ENCODE peak calls at places on chromosomes 16 and 17, in six cellular contexts. J is GM10248, M is EL, X is esophagus muscularis mucosa, R is esophagus squamous epithelium, N is kidney glomerular epithelial cell. C is an unnamed sample.
A peak's percentile ranks its signal among the peaks of the same experiment; 100 is the strongest.

GRCh38 chr16:68823401-68823800 is 19.9 kb upstream of the TANGO6 start:
- DNase-seq in J (no peak), M (peak; percentile 95), X (no peak), R (no peak), N (peak; percentile 46), C (no peak)

GRCh38 chr17:12756786-12757185 is 32.5 kb upstream of the ARHGAP44 start:
- DNase-seq in J (no peak), M (peak; percentile 56), X (no peak), R (no peak), N (no peak), C (no peak)

GRCh38 chr17:8464941-8465340 is 29.3 kb downstream of the NDEL1 start:
- DNase-seq in J (no peak), M (no peak), X (no peak), R (no peak), N (no peak), C (no peak)

GRCh38 chr16:70598937-70599503 is 47.3 kb upstream of the IL34 start:
- DNase-seq in J (no peak), M (no peak), X (no peak), R (no peak), N (no peak), C (no peak)

GRCh38 chr17:41800601-41801373 is 11.0 kb downstream of the P3H4 start:
- DNase-seq in J (no peak), M (peak; percentile 57), X (no peak), R (no peak), N (peak; percentile 73), C (no peak)

GRCh38 chr17:37098910-37099664 is 150.3 kb downstream of the AATF start:
- DNase-seq in J (no peak), M (peak; percentile 34), X (no peak), R (no peak), N (no peak), C (no peak)

GRCh38 chr16:27462846-27463682 is 61.1 kb downstream of the IL21R start:
- DNase-seq in J (no peak), M (no peak), X (no peak), R (no peak), N (no peak), C (no peak)

GRCh38 chr16:48862087-48862532 is 252.1 kb upstream of the N4BP1 start:
- DNase-seq in J (no peak), M (peak; percentile 72), X (no peak), R (no peak), N (no peak), C (no peak)

GRCh38 chr16:74868501-74868900 is 93.9 kb upstream of the FA2H start:
- DNase-seq in J (no peak), M (peak; percentile 41), X (no peak), R (no peak), N (peak; percentile 1), C (no peak)

GRCh38 chr17:17827826-17828621 is 8.8 kb downstream of the SREBF1 start:
- DNase-seq in J (no peak), M (no peak), X (no peak), R (no peak), N (no peak), C (no peak)

GRCh38 chr17:48961516-48962233 is 6.7 kb downstream of the GIP start:
- DNase-seq in J (no peak), M (peak; percentile 70), X (no peak), R (no peak), N (peak; percentile 38), C (no peak)

GRCh38 chr16:80606221-80606766 is 65.5 kb downstream of the DYNLRB2 start:
- DNase-seq in J (no peak), M (no peak), X (no peak), R (no peak), N (no peak), C (no peak)

GRCh38 chr17:43758497-43759174 is at the start of gene SOST:
- DNase-seq in J (no peak), M (no peak), X (no peak), R (no peak), N (no peak), C (no peak)

GRCh38 chr17:16934133-16934795 is 37.7 kb downstream of the TNFRSF13B start:
- DNase-seq in J (peak; percentile 15), M (no peak), X (no peak), R (no peak), N (no peak), C (no peak)

C was measured in GM13977.